ENCODE peak calls at places on chromosome 14, in four cellular contexts. One of them, this sample, is unnamed.

GRCh38 chr14:44966601-44967336 is 4.8 kb downstream of the TOGARAM1 start:
- DNase-seq in CD4-positive, alpha-beta T cell: no peak
- DNase-seq in lower lobe of right lung: no peak
- DNase-seq in vagina: no peak
- DNase-seq in this sample: no peak

GRCh38 chr14:74905595-74906142 is 17.4 kb downstream of the RPS6KL1 start:
- DNase-seq in CD4-positive, alpha-beta T cell: peak
- DNase-seq in lower lobe of right lung: peak
- DNase-seq in vagina: no peak
- DNase-seq in this sample: peak

GRCh38 chr14:34368971-34369665 is 92.9 kb downstream of the SPTSSA start:
- DNase-seq in CD4-positive, alpha-beta T cell: no peak
- DNase-seq in lower lobe of right lung: no peak
- DNase-seq in vagina: no peak
- DNase-seq in this sample: no peak

GRCh38 chr14:104972301-104973211 is 5.6 kb downstream of the AHNAK2 start:
- DNase-seq in CD4-positive, alpha-beta T cell: no peak
- DNase-seq in lower lobe of right lung: peak
- DNase-seq in vagina: peak
- DNase-seq in this sample: no peak

GRCh38 chr14:32933623-32933942 is 5.1 kb upstream of the NPAS3 start:
- DNase-seq in CD4-positive, alpha-beta T cell: no peak
- DNase-seq in lower lobe of right lung: no peak
- DNase-seq in vagina: no peak
- DNase-seq in this sample: peak

GRCh38 chr14:23301969-23302289 is 730 bp downstream of the PPP1R3E start:
- DNase-seq in CD4-positive, alpha-beta T cell: peak
- DNase-seq in lower lobe of right lung: no peak
- DNase-seq in vagina: no peak
- DNase-seq in this sample: no peak

GRCh38 chr14:74401504-74402241 is 24.3 kb downstream of the SYNDIG1L start:
- DNase-seq in CD4-positive, alpha-beta T cell: peak
- DNase-seq in lower lobe of right lung: no peak
- DNase-seq in vagina: no peak
- DNase-seq in this sample: no peak

GRCh38 chr14:71800878-71801277 is 131.4 kb upstream of the RGS6 start:
- DNase-seq in CD4-positive, alpha-beta T cell: no peak
- DNase-seq in lower lobe of right lung: no peak
- DNase-seq in vagina: no peak
- DNase-seq in this sample: no peak

GRCh38 chr14:74697543-74697942 is 15.3 kb downstream of the AREL1 start:
- DNase-seq in CD4-positive, alpha-beta T cell: no peak
- DNase-seq in lower lobe of right lung: no peak
- DNase-seq in vagina: no peak
- DNase-seq in this sample: peak

GRCh38 chr14:100438678-100439592 is 115.8 kb downstream of the SLC25A47 start:
- DNase-seq in CD4-positive, alpha-beta T cell: no peak
- DNase-seq in lower lobe of right lung: peak
- DNase-seq in vagina: peak
- DNase-seq in this sample: peak

GRCh38 chr14:35285168-35285990 is 6.8 kb upstream of the PSMA6 start:
- DNase-seq in CD4-positive, alpha-beta T cell: no peak
- DNase-seq in lower lobe of right lung: no peak
- DNase-seq in vagina: no peak
- DNase-seq in this sample: peak

GRCh38 chr14:104723651-104724406 is at the start of gene ADSS1:
- DNase-seq in CD4-positive, alpha-beta T cell: peak
- DNase-seq in lower lobe of right lung: peak
- DNase-seq in vagina: no peak
- DNase-seq in this sample: no peak

GRCh38 chr14:104178279-104178678 is 39.9 kb downstream of the KIF26A start:
- DNase-seq in CD4-positive, alpha-beta T cell: no peak
- DNase-seq in lower lobe of right lung: no peak
- DNase-seq in vagina: no peak
- DNase-seq in this sample: no peak

GRCh38 chr14:93004699-93005082 is 81.7 kb downstream of the CHGA start:
- DNase-seq in CD4-positive, alpha-beta T cell: no peak
- DNase-seq in lower lobe of right lung: no peak
- DNase-seq in vagina: no peak
- DNase-seq in this sample: no peak

GRCh38 chr14:93003945-93004698 is 81.2 kb downstream of the CHGA start:
- DNase-seq in CD4-positive, alpha-beta T cell: no peak
- DNase-seq in lower lobe of right lung: no peak
- DNase-seq in vagina: no peak
- DNase-seq in this sample: no peak

GRCh38 chr14:93005135-93005813 is 82.3 kb downstream of the CHGA start:
- DNase-seq in CD4-positive, alpha-beta T cell: no peak
- DNase-seq in lower lobe of right lung: no peak
- DNase-seq in vagina: no peak
- DNase-seq in this sample: no peak

GRCh38 chr14:93002049-93002448 is 79.1 kb downstream of the CHGA start:
- DNase-seq in CD4-positive, alpha-beta T cell: no peak
- DNase-seq in lower lobe of right lung: no peak
- DNase-seq in vagina: no peak
- DNase-seq in this sample: no peak

GRCh38 chr14:93002851-93003298 is 79.9 kb downstream of the CHGA start:
- DNase-seq in CD4-positive, alpha-beta T cell: no peak
- DNase-seq in lower lobe of right lung: no peak
- DNase-seq in vagina: no peak
- DNase-seq in this sample: no peak
- TF ChIP-seq CTCF in CD4-positive, alpha-beta T cell: no peak
- TF ChIP-seq CTCF in lower lobe of right lung: no peak
- TF ChIP-seq CTCF in vagina: no peak
- TF ChIP-seq CTCF in this sample: no peak

GRCh38 chr14:42378880-42379279 is 772.2 kb downstream of the LRFN5 start:
- DNase-seq in CD4-positive, alpha-beta T cell: no peak
- DNase-seq in lower lobe of right lung: no peak
- DNase-seq in vagina: no peak
- DNase-seq in this sample: no peak

GRCh38 chr14:42374332-42374731 is 767.7 kb downstream of the LRFN5 start:
- DNase-seq in CD4-positive, alpha-beta T cell: no peak
- DNase-seq in lower lobe of right lung: no peak
- DNase-seq in vagina: no peak
- DNase-seq in this sample: no peak

DNA sequence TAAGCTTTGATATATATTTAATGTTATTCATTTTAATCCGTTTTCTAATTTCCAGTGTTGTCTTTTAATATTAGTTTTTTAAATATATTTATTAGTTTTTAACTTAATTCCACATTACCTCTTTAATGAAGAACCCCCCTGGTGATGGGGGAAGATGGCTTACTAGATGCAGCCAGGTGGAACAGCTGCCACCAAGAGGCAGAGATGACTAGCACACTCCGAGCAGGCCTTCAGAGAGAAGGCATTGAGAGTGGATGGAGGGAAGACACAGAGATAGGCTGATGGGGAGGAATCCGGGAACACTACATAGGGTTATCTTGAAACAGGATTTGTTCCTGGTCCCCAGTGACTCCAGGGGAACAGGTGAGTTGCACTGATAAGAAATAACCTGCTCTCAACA is 771.6 kb downstream of the LRFN5 start:
- DNase-seq in CD4-positive, alpha-beta T cell: no peak
- DNase-seq in lower lobe of right lung: no peak
- DNase-seq in vagina: no peak
- DNase-seq in this sample: no peak
- TF ChIP-seq CTCF in CD4-positive, alpha-beta T cell: no peak
- TF ChIP-seq CTCF in lower lobe of right lung: no peak
- TF ChIP-seq CTCF in vagina: no peak
- TF ChIP-seq CTCF in this sample: no peak

DNA sequence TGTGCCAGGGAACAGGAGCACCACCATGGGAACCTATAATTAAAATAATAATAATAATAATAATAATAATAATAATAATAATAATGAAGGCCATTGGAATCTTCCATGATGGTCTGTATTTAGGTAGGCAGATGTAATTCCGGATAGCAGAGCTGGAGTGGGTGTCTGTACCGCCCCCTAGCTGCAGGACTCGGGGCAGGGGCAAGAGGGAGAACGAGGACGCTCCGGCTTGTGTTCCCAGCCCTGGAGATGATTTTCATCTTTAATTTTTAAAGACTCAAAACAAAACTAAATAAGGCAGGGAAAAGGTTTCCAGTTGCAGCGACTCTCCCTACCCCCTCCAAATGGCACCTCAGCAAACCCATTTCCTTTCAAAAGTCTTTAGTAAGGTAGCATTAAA is 501.1 kb downstream of the VRK1 start:
- DNase-seq in CD4-positive, alpha-beta T cell: no peak
- DNase-seq in lower lobe of right lung: no peak
- DNase-seq in vagina: no peak
- DNase-seq in this sample: no peak
- TF ChIP-seq CTCF in CD4-positive, alpha-beta T cell: no peak
- TF ChIP-seq CTCF in lower lobe of right lung: no peak
- TF ChIP-seq CTCF in vagina: no peak
- TF ChIP-seq CTCF in this sample: no peak

GRCh38 chr14:66623838-66624237 is 115.9 kb downstream of the GPHN start:
- DNase-seq in CD4-positive, alpha-beta T cell: no peak
- DNase-seq in lower lobe of right lung: no peak
- DNase-seq in vagina: no peak
- DNase-seq in this sample: no peak

GRCh38 chr14:66628646-66629045 is 120.7 kb downstream of the GPHN start:
- DNase-seq in CD4-positive, alpha-beta T cell: no peak
- DNase-seq in lower lobe of right lung: no peak
- DNase-seq in vagina: no peak
- DNase-seq in this sample: no peak

GRCh38 chr14:66619952-66620351 is 112.0 kb downstream of the GPHN start:
- DNase-seq in CD4-positive, alpha-beta T cell: no peak
- DNase-seq in lower lobe of right lung: no peak
- DNase-seq in vagina: no peak
- DNase-seq in this sample: no peak

DNA sequence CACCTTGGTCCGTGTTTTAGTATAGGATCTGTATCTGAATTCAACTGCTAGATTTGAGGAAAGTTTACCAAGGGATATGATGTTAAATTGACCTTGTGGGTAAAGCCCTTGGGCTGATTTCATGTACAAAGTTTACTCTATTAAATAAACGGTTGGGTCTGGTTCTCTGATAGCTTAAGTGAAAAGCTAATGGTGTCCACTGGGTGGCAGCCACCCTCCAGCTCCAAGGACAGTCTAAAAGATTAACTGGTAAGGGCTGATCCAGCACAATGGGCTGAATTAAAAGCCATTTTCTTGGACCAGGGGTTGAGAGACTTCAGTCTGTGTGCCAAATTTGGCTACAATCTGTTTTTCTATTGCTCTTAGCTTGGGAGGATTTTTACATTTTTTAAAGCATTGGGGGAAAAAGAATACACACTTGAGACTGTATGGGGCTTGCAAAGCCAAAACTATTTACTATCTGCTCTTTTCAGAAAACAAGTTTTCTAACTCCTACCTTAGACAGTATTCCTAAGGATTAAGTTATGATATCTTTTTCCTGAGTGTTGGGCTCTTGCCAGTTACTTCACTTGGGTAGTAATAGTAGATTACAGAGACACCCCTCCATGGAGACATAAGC is 116.5 kb downstream of the GPHN start:
- DNase-seq in CD4-positive, alpha-beta T cell: no peak
- DNase-seq in lower lobe of right lung: no peak
- DNase-seq in vagina: no peak
- DNase-seq in this sample: peak
- TF ChIP-seq CTCF in CD4-positive, alpha-beta T cell: peak
- TF ChIP-seq CTCF in lower lobe of right lung: peak
- TF ChIP-seq CTCF in vagina: peak
- TF ChIP-seq CTCF in this sample: peak

GRCh38 chr14:78029471-78030372 is 140.5 kb upstream of the NRXN3 start:
- DNase-seq in CD4-positive, alpha-beta T cell: no peak
- DNase-seq in lower lobe of right lung: no peak
- DNase-seq in vagina: no peak
- DNase-seq in this sample: no peak
- TF ChIP-seq CTCF in CD4-positive, alpha-beta T cell: no peak
- TF ChIP-seq CTCF in lower lobe of right lung: no peak
- TF ChIP-seq CTCF in vagina: no peak
- TF ChIP-seq CTCF in this sample: no peak

GRCh38 chr14:55131782-55132181 is 2.7 kb downstream of the LGALS3 start:
- DNase-seq in CD4-positive, alpha-beta T cell: no peak
- DNase-seq in lower lobe of right lung: no peak
- DNase-seq in vagina: no peak
- DNase-seq in this sample: no peak

GRCh38 chr14:55136241-55136640 is 7.2 kb downstream of the LGALS3 start:
- DNase-seq in CD4-positive, alpha-beta T cell: no peak
- DNase-seq in lower lobe of right lung: no peak
- DNase-seq in vagina: no peak
- DNase-seq in this sample: peak

GRCh38 chr14:55130194-55130550 is 1.1 kb downstream of the LGALS3 start:
- DNase-seq in CD4-positive, alpha-beta T cell: no peak
- DNase-seq in lower lobe of right lung: no peak
- DNase-seq in vagina: peak
- DNase-seq in this sample: peak

GRCh38 chr14:55136868-55137785 is 8.1 kb downstream of the LGALS3 start:
- DNase-seq in CD4-positive, alpha-beta T cell: no peak
- DNase-seq in lower lobe of right lung: no peak
- DNase-seq in vagina: no peak
- DNase-seq in this sample: no peak

GRCh38 chr14:55133416-55133815 is 4.4 kb downstream of the LGALS3 start:
- DNase-seq in CD4-positive, alpha-beta T cell: no peak
- DNase-seq in lower lobe of right lung: no peak
- DNase-seq in vagina: no peak
- DNase-seq in this sample: peak
- TF ChIP-seq CTCF in CD4-positive, alpha-beta T cell: no peak
- TF ChIP-seq CTCF in lower lobe of right lung: no peak
- TF ChIP-seq CTCF in vagina: no peak
- TF ChIP-seq CTCF in this sample: peak

GRCh38 chr14:21891921-21892320 is 218.3 kb upstream of the OR4E1 start:
- DNase-seq in CD4-positive, alpha-beta T cell: no peak
- DNase-seq in lower lobe of right lung: no peak
- DNase-seq in vagina: no peak
- DNase-seq in this sample: no peak

GRCh38 chr14:21894003-21894897 is 220.6 kb upstream of the OR4E1 start:
- DNase-seq in CD4-positive, alpha-beta T cell: peak
- DNase-seq in lower lobe of right lung: no peak
- DNase-seq in vagina: no peak
- DNase-seq in this sample: no peak
- TF ChIP-seq CTCF in CD4-positive, alpha-beta T cell: peak
- TF ChIP-seq CTCF in lower lobe of right lung: peak
- TF ChIP-seq CTCF in vagina: no peak
- TF ChIP-seq CTCF in this sample: no peak